ENCODE peak calls at places on chromosomes 5 and 9, in ten cellular contexts. F, X, V, Q, T, C, R, D, W and S are unnamed samples.

GRCh38 chr9:96478829-96479371 is 28.9 kb downstream of the HABP4 start:
- DNase-seq in F (no peak), X (peak; percentile 15), V (no peak), Q (no peak), T (no peak), C (no peak), R (no peak), D (no peak), W (no peak), S (no peak)

GRCh38 chr5:3602713-3603502 is 7.3 kb downstream of the IRX1 start:
- DNase-seq in F (no peak), X (no peak), V (no peak), Q (no peak), T (no peak), C (peak; percentile 45), R (no peak), D (peak; percentile 57), W (no peak), S (peak; percentile 75)

GRCh38 chr9:124602204-124602603 is 95.0 kb upstream of the NR5A1 start:
- DNase-seq in F (no peak), X (no peak), V (peak; percentile 89), Q (no peak), T (no peak), C (no peak), R (no peak), D (no peak), W (no peak), S (no peak)

GRCh38 chr9:127295005-127295404 is 30.4 kb downstream of the GARNL3 start:
- DNase-seq in F (no peak), X (no peak), V (no peak), Q (no peak), T (no peak), C (no peak), R (no peak), D (no peak), W (no peak), S (no peak)

GRCh38 chr9:126616521-126616976 is 2.8 kb downstream of the LMX1B start:
- DNase-seq in F (no peak), X (no peak), V (no peak), Q (no peak), T (no peak), C (no peak), R (no peak), D (no peak), W (no peak), S (peak; percentile 11)

GRCh38 chr5:140560227-140560626 is 3.0 kb upstream of the SRA1 start:
- DNase-seq in F (no peak), X (no peak), V (no peak), Q (no peak), T (no peak), C (no peak), R (no peak), D (no peak), W (no peak), S (no peak)

GRCh38 chr5:138956801-138957200 is 81.7 kb upstream of the LRRTM2 start:
- DNase-seq in F (no peak), X (no peak), V (no peak), Q (no peak), T (no peak), C (no peak), R (no peak), D (no peak), W (no peak), S (no peak)

GRCh38 chr5:150410524-150411244 is 2.0 kb downstream of the CD74 start:
- DNase-seq in F (peak; percentile 84), X (peak; percentile 67), V (peak; percentile 66), Q (no peak), T (peak; percentile 56), C (peak; percentile 52), R (peak; percentile 57), D (peak; percentile 29), W (peak; percentile 37), S (peak; percentile 45)

GRCh38 chr5:126066795-126067321 is 356.4 kb upstream of the GRAMD2B start:
- DNase-seq in F (no peak), X (no peak), V (no peak), Q (no peak), T (no peak), C (no peak), R (no peak), D (no peak), W (no peak), S (no peak)

GRCh38 chr5:151483176-151483575 is 35.8 kb downstream of the SLC36A1 start:
- DNase-seq in F (no peak), X (no peak), V (no peak), Q (no peak), T (no peak), C (no peak), R (no peak), D (no peak), W (no peak), S (no peak)

GRCh38 chr5:111172504-111172903 is 51.7 kb upstream of the CAMK4 start:
- DNase-seq in F (no peak), X (no peak), V (no peak), Q (no peak), T (no peak), C (no peak), R (no peak), D (no peak), W (no peak), S (no peak)

GRCh38 chr5:89729623-89730390 is 679.7 kb downstream of the CETN3 start:
- DNase-seq in F (no peak), X (no peak), V (no peak), Q (no peak), T (no peak), C (no peak), R (no peak), D (no peak), W (no peak), S (no peak)

GRCh38 chr5:110884005-110884404 is 145.2 kb downstream of the SLC25A46 start:
- DNase-seq in F (no peak), X (no peak), V (no peak), Q (no peak), T (no peak), C (no peak), R (no peak), D (no peak), W (no peak), S (no peak)

GRCh38 chr5:144467795-144468194 is 297.1 kb downstream of the KCTD16 start:
- DNase-seq in F (peak; percentile 5), X (no peak), V (no peak), Q (no peak), T (no peak), C (no peak), R (peak; percentile 73), D (no peak), W (no peak), S (no peak)

GRCh38 chr9:127447416-127448111 is 3.6 kb downstream of the RPL12 start:
- DNase-seq in F (no peak), X (no peak), V (no peak), Q (no peak), T (no peak), C (no peak), R (no peak), D (no peak), W (no peak), S (no peak)

GRCh38 chr5:72498284-72498683 is 8.9 kb downstream of the ZNF366 start:
- DNase-seq in F (no peak), X (no peak), V (no peak), Q (no peak), T (no peak), C (no peak), R (no peak), D (no peak), W (no peak), S (no peak)

GRCh38 chr5:52708463-52708862 is 79.3 kb upstream of the ITGA1 start:
- DNase-seq in F (no peak), X (no peak), V (no peak), Q (no peak), T (no peak), C (no peak), R (no peak), D (no peak), W (no peak), S (no peak)

GRCh38 chr9:36187414-36187813 is 3.3 kb upstream of the CLTA start:
- DNase-seq in F (no peak), X (no peak), V (no peak), Q (no peak), T (peak; percentile 42), C (no peak), R (no peak), D (no peak), W (no peak), S (no peak)

GRCh38 chr9:1200847-1201251 is 150.7 kb downstream of the DMRT2 start:
- DNase-seq in F (peak; percentile 27), X (no peak), V (peak; percentile 55), Q (no peak), T (no peak), C (peak; percentile 46), R (no peak), D (no peak), W (no peak), S (no peak)

GRCh38 chr9:109755040-109755439 is 25.0 kb upstream of the PALM2AKAP2 start:
- DNase-seq in F (no peak), X (no peak), V (no peak), Q (no peak), T (no peak), C (no peak), R (no peak), D (no peak), W (no peak), S (no peak)

GRCh38 chr5:36878421-36879088 is 2.0 kb downstream of the NIPBL start:
- DNase-seq in F (peak; percentile 30), X (no peak), V (no peak), Q (no peak), T (no peak), C (no peak), R (no peak), D (no peak), W (peak; percentile 2), S (peak; percentile 55)

GRCh38 chr5:72441094-72441723 is 66.0 kb downstream of the ZNF366 start:
- DNase-seq in F (no peak), X (no peak), V (no peak), Q (no peak), T (no peak), C (no peak), R (no peak), D (no peak), W (no peak), S (no peak)

GRCh38 chr9:136091582-136092352 is 3.3 kb downstream of the NACC2 start:
- DNase-seq in F (no peak), X (no peak), V (no peak), Q (no peak), T (no peak), C (no peak), R (no peak), D (no peak), W (no peak), S (peak; percentile 15)

GRCh38 chr5:95564450-95564849 is 9.5 kb downstream of the ARSK start:
- DNase-seq in F (no peak), X (no peak), V (no peak), Q (no peak), T (no peak), C (no peak), R (peak; percentile 51), D (no peak), W (no peak), S (no peak)

GRCh38 chr5:40503438-40503837 is 176.3 kb upstream of the PTGER4 start:
- DNase-seq in F (no peak), X (no peak), V (peak; percentile 18), Q (no peak), T (no peak), C (no peak), R (no peak), D (no peak), W (no peak), S (no peak)

GRCh38 chr5:175657593-175658271 is at the start of gene HRH2:
- DNase-seq in F (peak; percentile 52), X (no peak), V (no peak), Q (no peak), T (no peak), C (peak; percentile 53), R (no peak), D (peak; percentile 25), W (no peak), S (peak; percentile 34)